ENCODE peak calls at places on chromosome 18, in four cellular contexts. One of them, this sample, is unnamed.

GRCh38 chr18:63741769-63742168 is 33.4 kb upstream of the SERPINB7 start:
- DNase-seq in astrocyte of the spinal cord: peak
- DNase-seq in heart right ventricle: no peak
- DNase-seq in midbrain: no peak
- DNase-seq in this sample: no peak

GRCh38 chr18:49412673-49413072 is 47.8 kb downstream of the DYM start:
- DNase-seq in astrocyte of the spinal cord: no peak
- DNase-seq in heart right ventricle: no peak
- DNase-seq in midbrain: no peak
- DNase-seq in this sample: no peak

GRCh38 chr18:13216092-13216582 is 2.4 kb upstream of the LDLRAD4 start:
- DNase-seq in astrocyte of the spinal cord: peak
- DNase-seq in heart right ventricle: peak
- DNase-seq in midbrain: peak
- DNase-seq in this sample: peak

GRCh38 chr18:57231846-57232245 is 85.0 kb downstream of the BOD1L2 start:
- DNase-seq in astrocyte of the spinal cord: no peak
- DNase-seq in heart right ventricle: no peak
- DNase-seq in midbrain: peak
- DNase-seq in this sample: no peak

GRCh38 chr18:23793051-23793450 is 103.8 kb downstream of the LAMA3 start:
- DNase-seq in astrocyte of the spinal cord: no peak
- DNase-seq in heart right ventricle: no peak
- DNase-seq in midbrain: no peak
- DNase-seq in this sample: no peak

GRCh38 chr18:74951165-74951760 is 257.7 kb downstream of the PTGR3 start:
- DNase-seq in astrocyte of the spinal cord: peak
- DNase-seq in heart right ventricle: no peak
- DNase-seq in midbrain: no peak
- DNase-seq in this sample: no peak

GRCh38 chr18:80147037-80147417 is 38.0 kb downstream of the ADNP2 start:
- DNase-seq in astrocyte of the spinal cord: peak
- DNase-seq in heart right ventricle: no peak
- DNase-seq in midbrain: no peak
- DNase-seq in this sample: no peak

GRCh38 chr18:46268662-46269061 is 164.5 kb downstream of the HAUS1 start:
- DNase-seq in astrocyte of the spinal cord: no peak
- DNase-seq in heart right ventricle: peak
- DNase-seq in midbrain: no peak
- DNase-seq in this sample: no peak

GRCh38 chr18:79797518-79798345 is at the start of gene KCNG2:
- DNase-seq in astrocyte of the spinal cord: no peak
- DNase-seq in heart right ventricle: no peak
- DNase-seq in midbrain: no peak
- DNase-seq in this sample: peak

GRCh38 chr18:59357928-59358327 is 1.1 kb downstream of the LMAN1 start:
- DNase-seq in astrocyte of the spinal cord: peak
- DNase-seq in heart right ventricle: no peak
- DNase-seq in midbrain: no peak
- DNase-seq in this sample: no peak

GRCh38 chr18:76988015-76988826 is 144.4 kb downstream of the MBP start:
- DNase-seq in astrocyte of the spinal cord: no peak
- DNase-seq in heart right ventricle: peak
- DNase-seq in midbrain: peak
- DNase-seq in this sample: no peak

GRCh38 chr18:22285299-22286140 is 116.1 kb downstream of the GATA6 start:
- DNase-seq in astrocyte of the spinal cord: no peak
- DNase-seq in heart right ventricle: no peak
- DNase-seq in midbrain: no peak
- DNase-seq in this sample: no peak

GRCh38 chr18:54740146-54740844 is 88.0 kb upstream of the RAB27B start:
- DNase-seq in astrocyte of the spinal cord: peak
- DNase-seq in heart right ventricle: no peak
- DNase-seq in midbrain: no peak
- DNase-seq in this sample: no peak

GRCh38 chr18:76657911-76658475 is 163.0 kb upstream of the ZNF516 start:
- DNase-seq in astrocyte of the spinal cord: no peak
- DNase-seq in heart right ventricle: no peak
- DNase-seq in midbrain: no peak
- DNase-seq in this sample: no peak

GRCh38 chr18:60667016-60667415 is 294.4 kb upstream of the MC4R start:
- DNase-seq in astrocyte of the spinal cord: no peak
- DNase-seq in heart right ventricle: no peak
- DNase-seq in midbrain: no peak
- DNase-seq in this sample: no peak

GRCh38 chr18:37566479-37567060 is 972 bp upstream of the CELF4 start:
- DNase-seq in astrocyte of the spinal cord: no peak
- DNase-seq in heart right ventricle: no peak
- DNase-seq in midbrain: no peak
- DNase-seq in this sample: no peak

GRCh38 chr18:51330148-51330547 is 132.7 kb upstream of the MEX3C start:
- DNase-seq in astrocyte of the spinal cord: peak
- DNase-seq in heart right ventricle: no peak
- DNase-seq in midbrain: no peak
- DNase-seq in this sample: no peak

GRCh38 chr18:22872894-22873537 is 60.1 kb upstream of the RBBP8 start:
- DNase-seq in astrocyte of the spinal cord: no peak
- DNase-seq in heart right ventricle: no peak
- DNase-seq in midbrain: no peak
- DNase-seq in this sample: no peak

GRCh38 chr18:68714356-68714706 is 577 bp downstream of the TMX3 start:
- DNase-seq in astrocyte of the spinal cord: peak
- DNase-seq in heart right ventricle: no peak
- DNase-seq in midbrain: peak
- DNase-seq in this sample: peak

GRCh38 chr18:45951021-45951714 is 16.0 kb downstream of the EPG5 start:
- DNase-seq in astrocyte of the spinal cord: peak
- DNase-seq in heart right ventricle: no peak
- DNase-seq in midbrain: no peak
- DNase-seq in this sample: no peak

GRCh38 chr18:32629990-32630389 is 142.8 kb downstream of the KLHL14 start:
- DNase-seq in astrocyte of the spinal cord: no peak
- DNase-seq in heart right ventricle: no peak
- DNase-seq in midbrain: no peak
- DNase-seq in this sample: no peak